ENCODE peak calls at places on chromosomes 7 and 10, in seven cellular contexts. One of them, this sample, is unnamed.

GRCh38 chr7:539731-540411 is 20.2 kb upstream of the PDGFA start:
- DNase-seq in body of pancreas: peak; percentile 67
- DNase-seq in H9: no peak
- DNase-seq in fibroblast of pulmonary artery: peak; percentile 45
- DNase-seq in activated T-cell treated with anti-CD3 and anti-CD28 coated beads for 48 hours: no peak
- DNase-seq in stimulated activated CD8-positive, alpha-beta memory T cell treated with anti-CD3 and anti-CD28 coated beads, Interleukin-2, amount 100 ng/mL, for 1 hour: no peak
- DNase-seq in lower lobe of right lung: peak; percentile 72
- DNase-seq in this sample: peak; percentile 79

GRCh38 chr10:100370976-100371706 is 24.1 kb downstream of the SCD start:
- DNase-seq in body of pancreas: peak; percentile 59
- DNase-seq in H9: peak; percentile 83
- DNase-seq in fibroblast of pulmonary artery: peak; percentile 93
- DNase-seq in activated T-cell treated with anti-CD3 and anti-CD28 coated beads for 48 hours: peak; percentile 63
- DNase-seq in stimulated activated CD8-positive, alpha-beta memory T cell treated with anti-CD3 and anti-CD28 coated beads, Interleukin-2, amount 100 ng/mL, for 1 hour: no peak
- DNase-seq in lower lobe of right lung: peak; percentile 80
- DNase-seq in this sample: peak; percentile 88

GRCh38 chr10:87775766-87776165 is 42.3 kb downstream of the ATAD1 start:
- DNase-seq in body of pancreas: no peak
- DNase-seq in H9: no peak
- DNase-seq in fibroblast of pulmonary artery: peak; percentile 59
- DNase-seq in activated T-cell treated with anti-CD3 and anti-CD28 coated beads for 48 hours: no peak
- DNase-seq in stimulated activated CD8-positive, alpha-beta memory T cell treated with anti-CD3 and anti-CD28 coated beads, Interleukin-2, amount 100 ng/mL, for 1 hour: no peak
- DNase-seq in lower lobe of right lung: no peak
- DNase-seq in this sample: no peak

GRCh38 chr10:103578782-103579382 is 85.4 kb downstream of the NEURL1 start:
- DNase-seq in body of pancreas: peak; percentile 58
- DNase-seq in H9: no peak
- DNase-seq in fibroblast of pulmonary artery: no peak
- DNase-seq in activated T-cell treated with anti-CD3 and anti-CD28 coated beads for 48 hours: no peak
- DNase-seq in stimulated activated CD8-positive, alpha-beta memory T cell treated with anti-CD3 and anti-CD28 coated beads, Interleukin-2, amount 100 ng/mL, for 1 hour: no peak
- DNase-seq in lower lobe of right lung: no peak
- DNase-seq in this sample: no peak

GRCh38 chr7:36301914-36302771 is 87.5 kb upstream of the ANLN start:
- DNase-seq in body of pancreas: peak; percentile 10
- DNase-seq in H9: no peak
- DNase-seq in fibroblast of pulmonary artery: peak; percentile 56
- DNase-seq in activated T-cell treated with anti-CD3 and anti-CD28 coated beads for 48 hours: no peak
- DNase-seq in stimulated activated CD8-positive, alpha-beta memory T cell treated with anti-CD3 and anti-CD28 coated beads, Interleukin-2, amount 100 ng/mL, for 1 hour: no peak
- DNase-seq in lower lobe of right lung: no peak
- DNase-seq in this sample: peak; percentile 51

GRCh38 chr10:24891823-24892222 is 60.6 kb downstream of the PRTFDC1 start:
- DNase-seq in body of pancreas: no peak
- DNase-seq in H9: no peak
- DNase-seq in fibroblast of pulmonary artery: peak; percentile 66
- DNase-seq in activated T-cell treated with anti-CD3 and anti-CD28 coated beads for 48 hours: no peak
- DNase-seq in stimulated activated CD8-positive, alpha-beta memory T cell treated with anti-CD3 and anti-CD28 coated beads, Interleukin-2, amount 100 ng/mL, for 1 hour: no peak
- DNase-seq in lower lobe of right lung: no peak
- DNase-seq in this sample: no peak

GRCh38 chr7:64849250-64849923 is 53.7 kb upstream of the ZNF273 start:
- DNase-seq in body of pancreas: no peak
- DNase-seq in H9: no peak
- DNase-seq in fibroblast of pulmonary artery: no peak
- DNase-seq in activated T-cell treated with anti-CD3 and anti-CD28 coated beads for 48 hours: no peak
- DNase-seq in stimulated activated CD8-positive, alpha-beta memory T cell treated with anti-CD3 and anti-CD28 coated beads, Interleukin-2, amount 100 ng/mL, for 1 hour: no peak
- DNase-seq in lower lobe of right lung: no peak
- DNase-seq in this sample: no peak

GRCh38 chr7:155069992-155070827 is at the start of gene HTR5A:
- DNase-seq in body of pancreas: peak; percentile 87
- DNase-seq in H9: peak; percentile 96
- DNase-seq in fibroblast of pulmonary artery: peak; percentile 81
- DNase-seq in activated T-cell treated with anti-CD3 and anti-CD28 coated beads for 48 hours: peak; percentile 84
- DNase-seq in stimulated activated CD8-positive, alpha-beta memory T cell treated with anti-CD3 and anti-CD28 coated beads, Interleukin-2, amount 100 ng/mL, for 1 hour: peak; percentile 46
- DNase-seq in lower lobe of right lung: peak; percentile 86
- DNase-seq in this sample: peak; percentile 92

GRCh38 chr10:72335394-72336258 is 19.1 kb downstream of the DNAJB12 start:
- DNase-seq in body of pancreas: peak; percentile 80
- DNase-seq in H9: no peak
- DNase-seq in fibroblast of pulmonary artery: peak; percentile 88
- DNase-seq in activated T-cell treated with anti-CD3 and anti-CD28 coated beads for 48 hours: peak; percentile 47
- DNase-seq in stimulated activated CD8-positive, alpha-beta memory T cell treated with anti-CD3 and anti-CD28 coated beads, Interleukin-2, amount 100 ng/mL, for 1 hour: no peak
- DNase-seq in lower lobe of right lung: peak; percentile 43
- DNase-seq in this sample: peak; percentile 75

GRCh38 chr7:43033369-43033768 is 79.1 kb upstream of the HECW1 start:
- DNase-seq in body of pancreas: no peak
- DNase-seq in H9: no peak
- DNase-seq in fibroblast of pulmonary artery: no peak
- DNase-seq in activated T-cell treated with anti-CD3 and anti-CD28 coated beads for 48 hours: no peak
- DNase-seq in stimulated activated CD8-positive, alpha-beta memory T cell treated with anti-CD3 and anti-CD28 coated beads, Interleukin-2, amount 100 ng/mL, for 1 hour: no peak
- DNase-seq in lower lobe of right lung: no peak
- DNase-seq in this sample: no peak

GRCh38 chr7:107594961-107595737 is 15.1 kb downstream of the BCAP29 start:
- DNase-seq in body of pancreas: no peak
- DNase-seq in H9: no peak
- DNase-seq in fibroblast of pulmonary artery: peak; percentile 98
- DNase-seq in activated T-cell treated with anti-CD3 and anti-CD28 coated beads for 48 hours: no peak
- DNase-seq in stimulated activated CD8-positive, alpha-beta memory T cell treated with anti-CD3 and anti-CD28 coated beads, Interleukin-2, amount 100 ng/mL, for 1 hour: no peak
- DNase-seq in lower lobe of right lung: no peak
- DNase-seq in this sample: no peak

GRCh38 chr10:15504101-15504840 is 133.2 kb upstream of the FAM171A1 start:
- DNase-seq in body of pancreas: no peak
- DNase-seq in H9: no peak
- DNase-seq in fibroblast of pulmonary artery: peak; percentile 16
- DNase-seq in activated T-cell treated with anti-CD3 and anti-CD28 coated beads for 48 hours: no peak
- DNase-seq in stimulated activated CD8-positive, alpha-beta memory T cell treated with anti-CD3 and anti-CD28 coated beads, Interleukin-2, amount 100 ng/mL, for 1 hour: no peak
- DNase-seq in lower lobe of right lung: no peak
- DNase-seq in this sample: no peak

GRCh38 chr7:106521115-106521514 is 139.8 kb downstream of the CCDC71L start:
- DNase-seq in body of pancreas: no peak
- DNase-seq in H9: peak; percentile 32
- DNase-seq in fibroblast of pulmonary artery: no peak
- DNase-seq in activated T-cell treated with anti-CD3 and anti-CD28 coated beads for 48 hours: no peak
- DNase-seq in stimulated activated CD8-positive, alpha-beta memory T cell treated with anti-CD3 and anti-CD28 coated beads, Interleukin-2, amount 100 ng/mL, for 1 hour: no peak
- DNase-seq in lower lobe of right lung: no peak
- DNase-seq in this sample: no peak

GRCh38 chr7:33722383-33723096 is 182.8 kb upstream of the BMPER start:
- DNase-seq in body of pancreas: no peak
- DNase-seq in H9: peak; percentile 43
- DNase-seq in fibroblast of pulmonary artery: peak; percentile 88
- DNase-seq in activated T-cell treated with anti-CD3 and anti-CD28 coated beads for 48 hours: no peak
- DNase-seq in stimulated activated CD8-positive, alpha-beta memory T cell treated with anti-CD3 and anti-CD28 coated beads, Interleukin-2, amount 100 ng/mL, for 1 hour: no peak
- DNase-seq in lower lobe of right lung: no peak
- DNase-seq in this sample: no peak

GRCh38 chr7:157482517-157483120 is 145.8 kb downstream of the DNAJB6 start:
- DNase-seq in body of pancreas: no peak
- DNase-seq in H9: no peak
- DNase-seq in fibroblast of pulmonary artery: no peak
- DNase-seq in activated T-cell treated with anti-CD3 and anti-CD28 coated beads for 48 hours: no peak
- DNase-seq in stimulated activated CD8-positive, alpha-beta memory T cell treated with anti-CD3 and anti-CD28 coated beads, Interleukin-2, amount 100 ng/mL, for 1 hour: no peak
- DNase-seq in lower lobe of right lung: no peak
- DNase-seq in this sample: no peak